ENCODE peak calls at places on chromosome 20, in four cellular contexts. One of them, this sample, is unnamed.
A peak's percentile ranks its signal among the peaks of the same experiment; 100 is the strongest.

GRCh38 chr20:60262967-60263603 is 304.9 kb downstream of the CDH26 start:
- DNase-seq in GM12878: no peak
- DNase-seq in HL-60: no peak
- DNase-seq in K562: peak; percentile 62
- DNase-seq in this sample: peak; percentile 43

GRCh38 chr20:53040678-53041674 is 68.8 kb downstream of the TSHZ2 start:
- DNase-seq in K562: peak; percentile 7
- DNase-seq in HL-60: no peak
- DNase-seq in GM12878: no peak
- DNase-seq in this sample: no peak

GRCh38 chr20:371755-372542 is 8.6 kb upstream of the TRIB3 start:
- DNase-seq in GM12878: no peak
- DNase-seq in HL-60: peak; percentile 98
- DNase-seq in K562: peak; percentile 87
- DNase-seq in this sample: no peak

GRCh38 chr20:23085415-23086055 is 589 bp downstream of the CD93 start:
- DNase-seq in K562: no peak
- DNase-seq in GM12878: no peak
- DNase-seq in HL-60: no peak
- DNase-seq in this sample: no peak

GRCh38 chr20:4006640-4007039 is 8.7 kb downstream of the RNF24 start:
- DNase-seq in K562: no peak
- DNase-seq in GM12878: no peak
- DNase-seq in HL-60: no peak
- DNase-seq in this sample: no peak

GRCh38 chr20:51319522-51319921 is 223.0 kb downstream of the NFATC2 start:
- DNase-seq in HL-60: no peak
- DNase-seq in GM12878: no peak
- DNase-seq in K562: peak; percentile 19
- DNase-seq in this sample: no peak

GRCh38 chr20:59578602-59579403 is 25.5 kb upstream of the PHACTR3 start:
- DNase-seq in GM12878: no peak
- DNase-seq in K562: no peak
- DNase-seq in HL-60: no peak
- DNase-seq in this sample: no peak

GRCh38 chr20:35576816-35577215 is 34.9 kb downstream of the ERGIC3 start:
- DNase-seq in K562: no peak
- DNase-seq in HL-60: no peak
- DNase-seq in GM12878: no peak
- DNase-seq in this sample: no peak

GRCh38 chr20:19673575-19673974 is 84.5 kb upstream of the RIN2 start:
- DNase-seq in HL-60: no peak
- DNase-seq in GM12878: no peak
- DNase-seq in K562: no peak
- DNase-seq in this sample: no peak

GRCh38 chr20:44405785-44406571 is 50.5 kb downstream of the HNF4A start:
- DNase-seq in K562: no peak
- DNase-seq in HL-60: no peak
- DNase-seq in GM12878: no peak
- DNase-seq in this sample: no peak

GRCh38 chr20:44402391-44403193 is 47.1 kb downstream of the HNF4A start:
- DNase-seq in K562: no peak
- DNase-seq in GM12878: no peak
- DNase-seq in HL-60: no peak
- DNase-seq in this sample: no peak

GRCh38 chr20:44405246-44405645 is 49.7 kb downstream of the HNF4A start:
- DNase-seq in K562: no peak
- DNase-seq in GM12878: no peak
- DNase-seq in HL-60: no peak
- DNase-seq in this sample: no peak

GRCh38 chr20:44403194-44404112 is 48.0 kb downstream of the HNF4A start:
- DNase-seq in HL-60: no peak
- DNase-seq in K562: no peak
- DNase-seq in GM12878: no peak
- DNase-seq in this sample: no peak

GRCh38 chr20:44404204-44405181 is 49.0 kb downstream of the HNF4A start:
- DNase-seq in K562: no peak
- DNase-seq in HL-60: no peak
- DNase-seq in GM12878: no peak
- DNase-seq in this sample: no peak
- TF ChIP-seq POLR2AphosphoS5 in K562: no peak
- TF ChIP-seq POLR2AphosphoS5 in HL-60: no peak
- TF ChIP-seq POLR2AphosphoS5 in GM12878: no peak
- TF ChIP-seq POLR2AphosphoS5 in this sample: no peak

DNA sequence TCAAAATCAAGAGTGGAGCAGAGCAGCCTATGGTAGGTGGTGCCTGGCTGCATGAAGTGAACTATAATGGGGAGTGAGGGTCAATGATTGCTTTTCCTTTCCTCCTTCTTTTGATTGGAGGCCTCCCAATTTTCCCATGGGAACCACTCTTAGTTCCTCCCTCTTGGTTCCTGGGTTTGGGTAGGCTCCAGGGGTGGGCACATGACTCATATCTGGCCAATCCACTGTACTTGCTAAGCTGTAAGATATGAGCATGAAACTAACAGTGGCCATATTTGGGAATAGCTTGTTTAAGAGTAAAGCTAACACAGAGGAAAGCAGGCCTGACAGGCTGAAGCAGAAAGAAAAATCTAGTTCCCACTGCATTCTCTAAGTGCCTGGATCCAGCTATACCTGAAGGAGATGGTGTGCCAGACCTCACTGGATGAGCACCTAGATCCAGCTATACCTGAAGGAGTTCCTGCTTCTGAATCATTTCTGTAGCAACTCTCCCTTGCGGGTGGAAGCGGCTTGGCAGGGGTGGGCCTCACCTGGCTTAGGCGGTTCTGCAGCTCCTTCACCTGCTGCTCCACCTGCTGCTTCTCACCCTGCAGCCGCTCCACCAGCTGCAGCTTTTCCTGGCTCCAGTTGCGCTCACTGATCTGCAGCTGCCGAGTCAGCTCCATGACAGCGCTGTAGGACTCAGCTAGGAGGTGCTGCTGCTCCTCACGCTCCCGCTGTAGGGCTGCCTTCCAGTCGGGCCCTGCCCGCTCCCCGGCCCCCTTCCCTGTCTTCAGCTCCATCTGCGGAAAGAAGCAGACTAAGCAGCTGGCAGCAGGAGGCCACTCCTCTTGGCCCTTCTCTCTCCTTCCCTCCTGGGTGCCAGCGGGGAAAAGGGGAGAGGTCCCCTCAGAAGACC is 29.0 kb upstream of the DSN1 start:
- DNase-seq in K562: no peak
- DNase-seq in HL-60: no peak
- DNase-seq in GM12878: no peak
- DNase-seq in this sample: no peak
- TF ChIP-seq SPI1 in K562: no peak
- TF ChIP-seq SPI1 in HL-60: no peak
- TF ChIP-seq SPI1 in GM12878: no peak
- TF ChIP-seq SPI1 in this sample: no peak

DNA sequence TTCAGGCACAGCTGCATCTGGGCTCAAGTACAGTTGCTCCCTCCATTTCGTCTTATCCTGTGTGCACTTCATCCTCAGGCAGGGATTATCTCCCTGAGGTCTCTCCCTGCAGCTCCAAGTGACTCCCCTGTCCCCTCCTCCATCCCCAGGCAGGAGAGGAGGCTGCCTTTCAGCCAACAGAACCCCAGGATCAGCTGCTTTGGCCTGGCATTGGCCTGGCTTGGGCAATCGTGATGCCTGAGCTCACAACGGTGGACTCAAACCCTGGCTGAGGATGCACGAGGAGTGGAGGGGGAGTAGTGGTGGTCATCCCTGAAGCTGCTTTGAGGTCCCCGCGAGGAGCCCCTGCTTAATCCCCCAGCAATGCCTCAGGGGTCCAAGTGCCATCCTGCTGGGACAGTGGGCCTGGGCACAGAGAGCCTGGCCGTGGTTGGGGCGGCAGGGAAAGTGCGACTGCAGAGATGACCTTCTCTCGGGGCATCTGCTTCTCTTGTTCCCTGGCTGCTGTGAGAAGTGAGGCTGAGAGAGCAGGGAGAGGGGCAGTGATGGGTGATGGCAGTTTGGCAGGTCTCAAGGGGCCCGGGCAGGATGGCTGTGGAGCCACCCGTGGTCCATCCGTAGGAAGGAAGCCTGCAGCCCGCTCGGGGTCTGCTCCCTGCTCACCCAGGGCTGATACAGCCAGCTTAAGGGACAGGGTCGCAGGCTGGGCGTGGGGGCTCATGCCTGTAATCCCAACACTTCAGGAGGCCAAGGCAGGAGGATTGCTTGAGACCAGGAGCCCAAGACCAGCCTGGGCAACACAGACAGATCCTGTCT is 6.0 kb upstream of the HRH3 start:
- DNase-seq in K562: no peak
- DNase-seq in HL-60: no peak
- DNase-seq in GM12878: no peak
- DNase-seq in this sample: no peak
- TF ChIP-seq POLR2AphosphoS5 in K562: no peak
- TF ChIP-seq POLR2AphosphoS5 in HL-60: no peak
- TF ChIP-seq POLR2AphosphoS5 in GM12878: no peak
- TF ChIP-seq POLR2AphosphoS5 in this sample: no peak

GRCh38 chr20:41692479-41693135 is 74.4 kb upstream of the CHD6 start:
- DNase-seq in K562: peak; percentile 52
- DNase-seq in HL-60: peak; percentile 76
- DNase-seq in GM12878: peak; percentile 43
- DNase-seq in this sample: no peak
- TF ChIP-seq SPI1 in K562: peak; percentile 53
- TF ChIP-seq SPI1 in HL-60: peak; percentile 25
- TF ChIP-seq SPI1 in GM12878: peak; percentile 46
- TF ChIP-seq SPI1 in this sample: no peak

GRCh38 chr20:61768926-61769832 is 296.5 kb downstream of the TAF4 start:
- DNase-seq in HL-60: no peak
- DNase-seq in GM12878: no peak
- DNase-seq in K562: no peak
- DNase-seq in this sample: no peak
- TF ChIP-seq POLR2AphosphoS5 in HL-60: no peak
- TF ChIP-seq POLR2AphosphoS5 in GM12878: no peak
- TF ChIP-seq POLR2AphosphoS5 in K562: no peak
- TF ChIP-seq POLR2AphosphoS5 in this sample: no peak

DNA sequence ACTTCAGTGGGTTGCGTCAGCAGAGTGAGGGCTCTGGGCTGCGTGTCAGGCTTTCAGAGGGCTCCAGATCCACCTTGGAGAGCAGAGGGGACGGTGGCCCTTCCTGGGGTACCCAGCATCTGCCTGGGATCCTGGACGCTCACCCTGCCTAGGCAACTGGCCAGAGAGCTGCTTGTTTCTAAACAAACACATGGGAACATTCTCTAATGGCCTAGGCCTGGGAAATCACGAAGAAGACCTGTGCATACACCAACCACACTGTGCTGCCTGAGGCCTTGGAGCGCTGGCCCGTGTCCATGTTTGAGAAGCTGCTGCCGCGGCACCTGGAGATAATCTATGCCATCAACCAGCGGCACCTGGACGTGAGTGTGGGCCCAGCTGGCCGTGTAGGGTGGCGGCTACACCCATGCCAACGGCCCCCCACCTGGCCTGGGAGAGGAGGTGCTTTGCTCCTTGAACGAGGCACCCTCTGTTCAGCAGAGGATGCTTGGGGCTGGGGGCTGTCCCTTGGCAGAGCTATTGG is 32.2 kb downstream of the PYGB start:
- DNase-seq in K562: no peak
- DNase-seq in HL-60: no peak
- DNase-seq in GM12878: no peak
- DNase-seq in this sample: no peak
- TF ChIP-seq SPI1 in K562: no peak
- TF ChIP-seq SPI1 in HL-60: no peak
- TF ChIP-seq SPI1 in GM12878: no peak
- TF ChIP-seq SPI1 in this sample: no peak

GRCh38 chr20:63216041-63216848 is at the start of gene YTHDF1:
- DNase-seq in HL-60: peak; percentile 89
- DNase-seq in GM12878: peak; percentile 83
- DNase-seq in K562: peak; percentile 98
- DNase-seq in this sample: peak; percentile 100
- TF ChIP-seq POLR2AphosphoS5 in HL-60: peak; percentile 36
- TF ChIP-seq POLR2AphosphoS5 in GM12878: peak; percentile 35
- TF ChIP-seq POLR2AphosphoS5 in K562: peak; percentile 30
- TF ChIP-seq POLR2AphosphoS5 in this sample: no peak

DNA sequence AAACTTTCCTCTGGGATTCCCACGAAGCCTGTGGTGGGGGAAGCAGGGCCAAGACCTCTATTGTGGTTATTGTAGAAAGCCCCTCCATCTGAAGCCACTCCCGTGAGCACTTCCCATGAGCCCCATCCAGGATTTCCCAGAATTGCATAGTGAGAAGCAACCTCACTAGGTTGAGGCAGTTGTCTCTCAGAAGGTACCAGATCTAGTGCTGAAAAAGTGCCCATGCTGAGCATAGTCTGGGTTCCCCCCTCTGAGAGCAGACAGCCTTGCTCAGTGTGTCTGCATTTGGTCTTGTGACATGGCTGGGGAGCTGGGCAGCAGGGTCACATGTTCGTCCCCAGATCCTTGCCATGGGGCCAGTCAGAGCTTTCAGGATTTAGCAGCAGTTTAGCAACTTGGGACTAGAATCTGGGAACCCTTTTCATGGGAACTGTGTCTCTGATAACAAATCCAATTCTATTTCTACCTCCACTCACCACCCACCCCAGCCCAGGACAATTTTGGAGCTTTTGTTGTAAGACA is 38.7 kb downstream of the SLC9A8 start:
- DNase-seq in HL-60: no peak
- DNase-seq in GM12878: no peak
- DNase-seq in K562: no peak
- DNase-seq in this sample: no peak
- TF ChIP-seq SPI1 in HL-60: no peak
- TF ChIP-seq SPI1 in GM12878: no peak
- TF ChIP-seq SPI1 in K562: no peak
- TF ChIP-seq SPI1 in this sample: no peak

DNA sequence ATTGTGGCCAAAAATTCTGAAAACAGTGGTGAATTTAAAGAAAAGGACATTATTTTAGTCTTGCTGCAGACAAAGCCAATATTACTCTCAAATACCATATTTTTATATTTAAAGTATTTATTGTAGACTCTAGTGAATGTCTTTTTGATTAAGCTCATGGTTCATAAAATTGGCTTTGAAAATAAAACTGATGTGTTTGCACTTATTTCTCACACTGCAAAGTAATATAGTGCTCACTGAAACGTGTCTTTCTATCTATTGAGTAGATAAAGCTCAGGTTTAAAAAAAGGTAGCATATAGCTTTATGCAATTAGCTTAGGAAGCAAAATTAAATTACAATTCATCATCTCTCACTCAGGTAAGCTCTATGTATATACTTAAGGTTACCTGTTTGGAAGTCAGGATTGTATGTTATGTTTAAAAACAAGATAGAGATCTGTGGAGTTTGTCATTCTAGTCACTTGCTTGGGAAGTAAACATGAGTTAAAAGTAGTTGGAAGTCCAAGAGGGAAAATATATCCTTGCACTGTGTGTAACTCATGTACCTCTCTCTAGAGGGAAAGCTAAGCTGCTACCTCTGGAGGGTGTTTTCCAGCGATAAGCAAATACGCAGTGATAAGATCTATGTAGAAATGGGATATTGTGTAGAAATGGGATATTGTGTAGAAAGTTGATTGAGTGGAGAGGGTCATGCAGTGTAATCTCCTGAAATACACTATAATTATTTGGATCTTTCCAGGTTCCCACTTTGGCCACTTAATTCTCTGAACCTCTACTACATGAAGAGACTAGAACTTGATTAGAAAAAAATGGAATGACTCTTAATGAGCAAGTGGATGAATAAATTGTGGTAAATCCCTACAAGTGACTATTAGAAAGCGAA is 29.9 kb upstream of the SPTLC3 start:
- DNase-seq in HL-60: no peak
- DNase-seq in GM12878: no peak
- DNase-seq in K562: no peak
- DNase-seq in this sample: no peak
- TF ChIP-seq POLR2AphosphoS5 in HL-60: no peak
- TF ChIP-seq POLR2AphosphoS5 in GM12878: no peak
- TF ChIP-seq POLR2AphosphoS5 in K562: no peak
- TF ChIP-seq POLR2AphosphoS5 in this sample: no peak

This sample was measured in GM12891.